ENCODE peak calls at places on chromosomes 2 and 18, in four cellular contexts. V is K562, R is right lobe of liver, E is aorta. M is an unnamed sample.

GRCh38 chr2:41981417-41981816 is 66.4 kb upstream of the PKDCC start:
- DNase-seq in V (no peak), R (no peak), E (no peak), M (no peak)

GRCh38 chr2:45342-46130 is 769 bp downstream of the FAM110C start:
- DNase-seq in V (no peak), R (peak; percentile 33), E (peak; percentile 55), M (peak; percentile 82)

GRCh38 chr2:16281451-16282330 is 341.3 kb downstream of the MYCN start:
- DNase-seq in V (peak; percentile 42), R (no peak), E (no peak), M (no peak)

GRCh38 chr2:214706986-214707385 is 102.5 kb downstream of the BARD1 start:
- DNase-seq in V (no peak), R (no peak), E (no peak), M (no peak)

GRCh38 chr2:133485868-133486267 is 82.4 kb downstream of the NCKAP5 start:
- DNase-seq in V (no peak), R (no peak), E (no peak), M (no peak)

GRCh38 chr2:61492476-61492875 is 21.6 kb upstream of the USP34 start:
- DNase-seq in V (no peak), R (no peak), E (no peak), M (no peak)

GRCh38 chr2:44009136-44009744 is 13.5 kb upstream of the LRPPRC start:
- DNase-seq in V (no peak), R (no peak), E (no peak), M (no peak)

GRCh38 chr2:46117994-46118393 is 179.2 kb upstream of the EPAS1 start:
- DNase-seq in V (no peak), R (no peak), E (no peak), M (no peak)

GRCh38 chr2:109304731-109305470 is 175.9 kb downstream of the SH3RF3 start:
- DNase-seq in V (no peak), R (no peak), E (no peak), M (no peak)

GRCh38 chr2:71337776-71338175 is 6.2 kb downstream of the ZNF638 start:
- DNase-seq in V (no peak), R (no peak), E (no peak), M (no peak)

GRCh38 chr2:120783371-120783791 is 47.7 kb downstream of the GLI2 start:
- DNase-seq in V (no peak), R (no peak), E (no peak), M (no peak)

GRCh38 chr2:184554736-184555135 is 43.6 kb upstream of the ZNF804A start:
- DNase-seq in V (no peak), R (no peak), E (no peak), M (no peak)

GRCh38 chr2:111905990-111906735 is 7.8 kb downstream of the MERTK start:
- DNase-seq in V (no peak), R (no peak), E (no peak), M (no peak)

GRCh38 chr2:24973812-24974211 is 2.1 kb upstream of the DNAJC27 start:
- DNase-seq in V (peak; percentile 33), R (no peak), E (no peak), M (no peak)

GRCh38 chr18:45567123-45567522 is 48.2 kb upstream of the SLC14A2 start:
- DNase-seq in V (peak; percentile 5), R (no peak), E (peak; percentile 54), M (no peak)

GRCh38 chr2:233480490-233481202 is 85.9 kb downstream of the USP40 start:
- DNase-seq in V (no peak), R (no peak), E (peak; percentile 68), M (no peak)

DNA sequence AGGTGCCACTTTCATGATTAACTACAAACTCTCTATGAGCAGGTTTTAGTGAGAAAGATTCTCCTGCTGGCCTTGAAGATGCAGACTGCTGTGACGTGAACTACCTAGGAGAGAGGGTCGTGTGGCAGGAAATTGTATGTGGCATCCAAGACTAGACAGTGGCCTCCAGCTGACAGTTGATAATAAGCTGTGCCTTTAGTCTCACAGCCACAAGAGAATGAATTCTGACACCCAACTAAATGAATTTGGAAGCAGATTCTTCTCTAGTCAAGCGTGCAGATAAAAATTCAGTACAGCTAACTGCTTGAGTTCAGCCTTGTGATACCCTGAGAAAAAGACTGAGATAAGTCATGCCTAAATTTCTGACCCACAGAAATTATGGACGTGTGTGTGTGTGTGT is 168.9 kb upstream of the COL3A1 start:
- DNase-seq in V (no peak), R (no peak), E (no peak), M (no peak)
- H3K4me1 ChIP-seq in V (no peaks in the 10 kb centered on the region), R (no peaks in the 10 kb centered on the region), E (no peaks in the 10 kb centered on the region), M (no peaks in the 10 kb centered on the region)

DNA sequence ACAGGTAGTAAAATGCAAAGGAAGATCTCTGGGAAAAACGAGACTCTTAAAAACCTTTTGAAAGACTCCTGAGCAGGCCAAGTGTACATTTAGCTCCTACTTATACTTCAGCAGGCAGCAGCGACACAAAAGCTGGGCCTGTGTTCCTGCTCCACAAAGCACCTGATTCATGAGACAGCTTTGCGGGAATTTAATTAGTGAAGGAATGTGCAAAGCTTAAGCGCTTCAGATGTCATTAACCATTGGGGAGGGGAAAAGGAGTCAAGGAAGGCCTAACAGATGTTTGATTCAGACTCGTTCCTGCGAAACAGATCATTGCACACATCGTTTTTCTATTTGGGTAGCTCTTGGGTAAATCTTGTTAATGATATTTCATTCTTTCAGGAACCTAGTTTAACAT is 125.8 kb downstream of the MAIP1 start:
- DNase-seq in V (no peak), R (no peak), E (no peak), M (no peak)
- H3K4me1 ChIP-seq in V (no peaks in the 10 kb centered on the region), R (no peaks in the 10 kb centered on the region), E (no peaks in the 10 kb centered on the region), M (no peaks in the 10 kb centered on the region)

GRCh38 chr2:219662566-219662965 is 35.1 kb downstream of the SLC4A3 start:
- DNase-seq in V (no peak), R (no peak), E (no peak), M (no peak)

GRCh38 chr2:219665926-219666325 is 38.5 kb downstream of the SLC4A3 start:
- DNase-seq in V (no peak), R (no peak), E (no peak), M (no peak)

GRCh38 chr2:219664958-219665357 is 37.5 kb downstream of the SLC4A3 start:
- DNase-seq in V (no peak), R (no peak), E (no peak), M (no peak)

GRCh38 chr2:219663116-219663762 is 35.8 kb downstream of the SLC4A3 start:
- DNase-seq in V (no peak), R (no peak), E (no peak), M (no peak)

GRCh38 chr2:219664041-219664440 is 36.6 kb downstream of the SLC4A3 start:
- DNase-seq in V (no peak), R (no peak), E (no peak), M (no peak)
- H3K4me1 ChIP-seq in V (peaks cover 13% of the 10 kb centered on the region), R (no peaks in the 10 kb centered on the region), E (no peaks in the 10 kb centered on the region), M (no peaks in the 10 kb centered on the region)

GRCh38 chr2:28271231-28271913 is 121.3 kb upstream of the FOSL2 start:
- DNase-seq in V (no peak), R (no peak), E (no peak), M (no peak)

GRCh38 chr2:28271914-28272240 is 120.8 kb upstream of the FOSL2 start:
- DNase-seq in V (no peak), R (no peak), E (no peak), M (no peak)

GRCh38 chr2:28269019-28269784 is 123.5 kb upstream of the FOSL2 start:
- DNase-seq in V (peak; percentile 76), R (no peak), E (no peak), M (no peak)

GRCh38 chr2:28268386-28268785 is 124.3 kb upstream of the FOSL2 start:
- DNase-seq in V (no peak), R (no peak), E (no peak), M (no peak)

DNA sequence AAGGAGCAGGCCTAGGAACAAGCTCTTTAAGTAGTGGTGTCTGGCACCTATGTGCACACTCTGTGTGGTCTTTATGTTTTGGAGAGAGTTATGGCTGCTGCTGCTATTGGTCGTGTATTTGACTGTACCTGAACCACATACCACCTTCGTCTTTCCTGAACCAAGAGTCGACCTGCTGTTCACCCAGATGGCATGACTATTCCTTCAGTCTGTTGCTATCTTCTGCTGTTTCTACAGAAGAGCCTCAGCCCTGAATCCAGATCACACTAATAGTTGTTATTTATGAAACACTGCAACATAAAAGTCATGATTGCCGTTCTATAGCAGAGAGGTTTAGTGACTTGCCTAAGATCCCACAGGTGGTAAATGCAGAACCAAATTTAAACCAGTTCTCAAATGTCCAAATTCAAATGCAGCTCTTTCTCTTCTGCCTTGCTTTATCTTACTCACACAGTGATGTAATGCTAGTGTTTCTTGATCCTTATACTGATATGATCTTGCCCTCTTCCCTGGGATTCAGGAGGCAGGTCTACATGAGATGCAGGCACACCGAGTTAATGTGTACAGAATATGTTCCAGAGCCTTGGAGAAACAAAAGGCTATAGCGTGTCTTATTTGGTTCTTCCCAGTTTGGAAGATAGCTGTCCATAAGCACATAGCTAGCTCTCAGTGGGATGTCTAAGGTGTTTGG is 122.1 kb upstream of the FOSL2 start:
- DNase-seq in V (no peak), R (no peak), E (no peak), M (no peak)
- H3K4me1 ChIP-seq in V (no peaks in the 10 kb centered on the region), R (no peaks in the 10 kb centered on the region), E (peaks cover 6% of the 10 kb centered on the region), M (peaks cover 15% of the 10 kb centered on the region)

GRCh38 chr18:79458917-79459803 is 63.4 kb downstream of the NFATC1 start:
- DNase-seq in V (no peak), R (no peak), E (no peak), M (no peak)
- H3K4me1 ChIP-seq in V (peaks cover 26% of the 10 kb centered on the region), R (no peaks in the 10 kb centered on the region), E (no peaks in the 10 kb centered on the region), M (no peaks in the 10 kb centered on the region)

GRCh38 chr2:237701859-237702370 is 74.5 kb downstream of the LRRFIP1 start:
- DNase-seq in V (no peak), R (no peak), E (no peak), M (no peak)

GRCh38 chr2:237702439-237703397 is 75.3 kb downstream of the LRRFIP1 start:
- DNase-seq in V (peak; percentile 51), R (no peak), E (peak; percentile 85), M (no peak)

GRCh38 chr2:237701033-237701858 is 73.9 kb downstream of the LRRFIP1 start:
- DNase-seq in V (no peak), R (no peak), E (no peak), M (no peak)

GRCh38 chr2:237699870-237700582 is 72.6 kb downstream of the LRRFIP1 start:
- DNase-seq in V (no peak), R (no peak), E (no peak), M (peak; percentile 57)

GRCh38 chr2:237700583-237701032 is 73.2 kb downstream of the LRRFIP1 start:
- DNase-seq in V (no peak), R (no peak), E (peak; percentile 84), M (peak; percentile 86)
- H3K4me1 ChIP-seq in V (peaks cover 39% of the 10 kb centered on the region), R (peaks cover 3% of the 10 kb centered on the region), E (peaks cover 2% of the 10 kb centered on the region), M (peaks cover 54% of the 10 kb centered on the region)